ENCODE peak calls at places on chromosomes 6 and 20, in seven cellular contexts. N is astrocyte of the spinal cord; F is amygdala; H is HCT116; O is left ventricle myocardium superior; P is stimulated activated CD4-positive, alpha-beta T cell treated with anti-CD3 and anti-CD28 coated beads, Interleukin-2, amount 100 ng/mL, for 48 hours; T is endothelial cell. W is an unnamed sample.

GRCh38 chr6:135310291-135310690 is 129.2 kb downstream of the MYB start:
- DNase-seq in F (no peak), H (no peak), P (no peak), T (no peak), N (no peak), O (no peak), W (no peak)

GRCh38 chr20:47929368-47930115 is 144.3 kb upstream of the SULF2 start:
- DNase-seq in N (peak), T (no peak), O (no peak), H (peak), P (no peak), F (no peak), W (no peak)

GRCh38 chr6:105035299-105035698 is 78.4 kb downstream of the LIN28B start:
- DNase-seq in T (no peak), F (no peak), H (no peak), N (no peak), P (no peak), O (no peak), W (no peak)

GRCh38 chr6:34143884-34144580 is 1.9 kb downstream of the GRM4 start:
- DNase-seq in F (no peak), N (no peak), T (peak), H (no peak), P (peak), O (no peak), W (no peak)

GRCh38 chr6:158666637-158667359 is 16.9 kb downstream of the SYTL3 start:
- DNase-seq in F (no peak), P (no peak), T (no peak), H (no peak), N (peak), O (no peak), W (no peak)

GRCh38 chr6:53361549-53362031 is 12.8 kb upstream of the ELOVL5 start:
- DNase-seq in P (no peak), T (no peak), H (no peak), F (no peak), N (peak), O (peak), W (no peak)

GRCh38 chr6:132289761-132290160 is 111.5 kb downstream of the MOXD1 start:
- DNase-seq in N (no peak), T (no peak), F (no peak), H (no peak), P (no peak), O (no peak), W (no peak)

GRCh38 chr6:154298297-154298696 is 58.3 kb downstream of the IPCEF1 start:
- DNase-seq in N (peak), P (no peak), H (no peak), O (no peak), T (no peak), F (no peak), W (no peak)

GRCh38 chr6:40409716-40410397 is 177.3 kb downstream of the LRFN2 start:
- DNase-seq in F (no peak), H (no peak), T (no peak), P (no peak), O (no peak), N (peak), W (no peak)

GRCh38 chr6:40640591-40641293 is 53.6 kb upstream of the LRFN2 start:
- DNase-seq in T (no peak), H (no peak), P (no peak), N (no peak), F (no peak), O (no peak), W (no peak)

GRCh38 chr6:7431594-7432390 is 42.2 kb downstream of the RIOK1 start:
- DNase-seq in N (no peak), T (no peak), H (no peak), O (no peak), P (no peak), F (no peak), W (no peak)

GRCh38 chr6:75167426-75167825 is 38.4 kb downstream of the COL12A1 start:
- DNase-seq in N (no peak), T (no peak), P (no peak), F (no peak), H (no peak), O (no peak), W (no peak)

GRCh38 chr6:128409003-128409402 is 111.4 kb downstream of the PTPRK start:
- DNase-seq in F (no peak), H (no peak), N (no peak), P (no peak), O (no peak), T (no peak), W (no peak)

GRCh38 chr6:12962995-12963394 is 246.4 kb downstream of the PHACTR1 start:
- DNase-seq in H (no peak), N (peak), T (no peak), O (no peak), F (no peak), P (no peak), W (no peak)

GRCh38 chr6:89623749-89624148 is 14.8 kb downstream of the LYRM2 start:
- DNase-seq in T (no peak), F (no peak), N (no peak), H (no peak), P (no peak), O (no peak), W (no peak)

GRCh38 chr20:31837896-31838397 is 7.5 kb downstream of the FOXS1 start:
- DNase-seq in O (no peak), H (no peak), T (no peak), F (no peak), N (peak), P (no peak), W (no peak)

GRCh38 chr6:115766745-115767462 is 293.8 kb downstream of the FRK start:
- DNase-seq in N (no peak), P (no peak), T (no peak), H (no peak), F (no peak), O (no peak), W (no peak)